ENCODE peak calls at places on chromosomes 2 and 18, in nine cellular contexts. E is caudate nucleus, L is left lung, Q is H4, M is substantia nigra, B is 8988T, G is uterus, T is activated T-cell treated with anti-CD3 and anti-CD28 coated beads for 1 hour, Y is lower lobe of right lung. C is an unnamed sample.

GRCh38 chr2:121748202-121748601 is 7.2 kb upstream of the TSN start:
- DNase-seq in Y (no peak), Q (peak), M (no peak), T (no peak), B (no peak), L (no peak), G (no peak), E (no peak), C (peak)

GRCh38 chr2:47460766-47461165 is 57.8 kb downstream of the MSH2 start:
- DNase-seq in G (no peak), B (no peak), L (no peak), T (no peak), Y (no peak), Q (no peak), M (no peak), E (no peak), C (no peak)

GRCh38 chr2:147628971-147629421 is 215.8 kb upstream of the ACVR2A start:
- DNase-seq in G (no peak), Q (no peak), B (no peak), Y (no peak), T (no peak), M (no peak), L (no peak), E (no peak), C (peak)

GRCh38 chr18:57657566-57657965 is 35.9 kb upstream of the NARS1 start:
- DNase-seq in T (no peak), B (no peak), G (peak), E (no peak), Y (no peak), Q (no peak), L (no peak), M (no peak), C (no peak)

GRCh38 chr2:15142069-15142689 is 419.0 kb downstream of the NBAS start:
- DNase-seq in M (no peak), Q (peak), E (peak), B (no peak), G (no peak), L (peak), T (peak), Y (no peak), C (no peak)

GRCh38 chr18:76126327-76126726 is 368.7 kb downstream of the ZNF516 start:
- DNase-seq in B (no peak), M (no peak), E (no peak), G (no peak), T (no peak), Y (no peak), L (no peak), Q (peak), C (no peak)

GRCh38 chr2:46979611-46980010 is 64.0 kb upstream of the MCFD2 start:
- DNase-seq in B (no peak), E (no peak), G (no peak), T (peak), Y (no peak), Q (no peak), L (peak), M (no peak), C (no peak)

GRCh38 chr2:64112016-64112415 is 32.2 kb downstream of the PELI1 start:
- DNase-seq in B (no peak), L (no peak), Q (no peak), T (no peak), Y (no peak), M (no peak), E (no peak), G (no peak), C (no peak)

GRCh38 chr2:222669353-222669752 is 2.1 kb upstream of the MOGAT1 start:
- DNase-seq in B (no peak), Y (no peak), E (no peak), T (no peak), G (no peak), L (no peak), Q (no peak), M (no peak), C (no peak)

GRCh38 chr2:21854938-21855337 is 731.2 kb downstream of the TDRD15 start:
- DNase-seq in G (no peak), L (no peak), E (no peak), T (no peak), Q (no peak), M (no peak), Y (no peak), B (no peak), C (no peak)

GRCh38 chr2:97748397-97748796 is 35.0 kb downstream of the ZAP70 start:
- DNase-seq in B (peak), Q (no peak), E (no peak), M (no peak), Y (no peak), T (peak), G (no peak), L (peak), C (peak)

GRCh38 chr2:94982661-94983060 is 42.8 kb upstream of the MAL start:
- DNase-seq in T (no peak), B (peak), Q (peak), L (no peak), Y (no peak), G (no peak), E (no peak), M (no peak), C (peak)

GRCh38 chr2:38171208-38171858 is 95.4 kb upstream of the CYP1B1 start:
- DNase-seq in Y (no peak), T (no peak), G (no peak), L (no peak), M (no peak), E (no peak), B (no peak), Q (no peak), C (no peak)

C was measured in HCEC 1CT.